ENCODE peak calls at places on chromosomes 4 and X, in four cellular contexts. J, U, Q and M are unnamed samples. For H3K4me1, the result is how much of the 10 kb centered on the place peaks cover.

GRCh38 chr4:108685036-108685686 is 34.8 kb downstream of the OSTC start:
- DNase-seq in J (no peak), U (no peak), Q (no peak), M (no peak)

GRCh38 chrX:11269006-11269405 is 24.2 kb upstream of the AMELX start:
- DNase-seq in J (no peak), U (no peak), Q (no peak), M (no peak)

GRCh38 chrX:9340619-9341304 is 124.1 kb upstream of the TBL1X start:
- DNase-seq in J (peak), U (no peak), Q (no peak), M (no peak)

GRCh38 chr4:94127707-94128328 is 79.8 kb upstream of the SMARCAD1 start:
- DNase-seq in J (no peak), U (no peak), Q (peak), M (no peak)

GRCh38 chr4:14022428-14022827 is 394.9 kb upstream of the BOD1L1 start:
- DNase-seq in J (no peak), U (no peak), Q (no peak), M (no peak)

GRCh38 chrX:103919336-103919682 is 43.1 kb upstream of the TMSB15B start:
- DNase-seq in J (no peak), U (no peak), Q (no peak), M (peak)

GRCh38 chrX:21778236-21778635 is 20.3 kb upstream of the SMPX start:
- DNase-seq in J (no peak), U (no peak), Q (no peak), M (no peak)

GRCh38 chr4:101910786-101911373 is 120.3 kb downstream of the BANK1 start:
- DNase-seq in J (no peak), U (no peak), Q (no peak), M (no peak)

GRCh38 chr4:87317527-87317926 is 5.2 kb downstream of the HSD17B13 start:
- DNase-seq in J (no peak), U (no peak), Q (no peak), M (peak)

GRCh38 chrX:134544614-134545255 is 84.8 kb downstream of the HPRT1 start:
- DNase-seq in J (no peak), U (no peak), Q (no peak), M (peak)

GRCh38 chrX:134545524-134545923 is 85.6 kb downstream of the HPRT1 start:
- DNase-seq in J (no peak), U (no peak), Q (no peak), M (peak)

GRCh38 chrX:134542485-134542884 is 82.5 kb downstream of the HPRT1 start:
- DNase-seq in J (no peak), U (no peak), Q (no peak), M (peak)

GRCh38 chrX:134543201-134543797 is 83.3 kb downstream of the HPRT1 start:
- DNase-seq in J (no peak), U (no peak), Q (no peak), M (peak)

GRCh38 chrX:134544189-134544588 is 84.2 kb downstream of the HPRT1 start:
- DNase-seq in J (no peak), U (no peak), Q (no peak), M (no peak)
- H3K27ac ChIP-seq in J (peak), U (no peak), Q (no peak), M (no peak)

GRCh38 chrX:150766351-150767044 is 73.3 kb downstream of the MTMR1 start:
- DNase-seq in J (no peak), U (no peak), Q (no peak), M (no peak)
- TF ChIP-seq CTCF in J (no peak), U (no peak), Q (peak), M (peak)

GRCh38 chr4:184282895-184283654 is 65.4 kb upstream of the ENPP6 start:
- DNase-seq in J (no peak), U (no peak), Q (no peak), M (no peak)
- H3K4me1 ChIP-seq in J (under half), U (under half), Q (under half), M (under half)

DNA sequence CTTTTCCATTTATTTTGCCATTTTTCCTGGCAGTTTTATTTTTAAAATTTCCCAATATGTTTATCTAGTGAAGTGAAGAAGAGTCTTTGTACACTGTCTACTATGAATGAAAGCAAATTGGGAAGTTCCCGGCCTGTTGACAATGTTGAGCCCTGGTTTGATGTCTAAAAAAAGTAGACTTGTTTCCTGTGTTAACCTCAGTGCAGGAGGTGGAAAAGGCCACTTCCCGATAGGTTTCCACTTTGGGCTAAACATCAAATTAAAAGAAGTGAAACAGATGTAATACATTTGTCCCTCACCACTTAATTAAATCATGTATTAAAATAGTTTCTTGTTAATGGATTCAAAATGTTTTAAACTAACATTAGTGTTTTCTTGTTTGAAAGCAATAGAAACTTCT is 30.0 kb downstream of the BBS12 start:
- DNase-seq in J (no peak), U (no peak), Q (no peak), M (no peak)
- H3K27ac ChIP-seq in J (peak), U (no peak), Q (no peak), M (no peak)

DNA sequence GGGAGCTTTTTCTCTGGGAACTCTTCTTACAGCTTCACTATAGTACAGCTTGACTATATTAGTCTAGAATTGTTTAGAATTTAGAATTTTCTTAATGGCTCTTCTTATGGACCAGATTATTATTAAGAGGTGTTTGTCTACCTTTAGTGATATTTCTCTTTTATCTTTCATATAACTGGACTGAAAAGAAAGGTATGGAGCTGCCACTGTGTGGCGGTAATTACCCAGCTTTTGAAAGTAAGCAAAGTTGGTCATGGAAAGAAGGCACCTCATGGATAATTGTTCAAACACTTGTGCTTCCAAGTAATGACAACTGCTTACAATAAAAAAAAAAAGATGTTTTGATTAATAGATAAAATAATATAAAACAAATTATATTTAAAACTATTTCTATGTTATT is 1112.5 kb downstream of the TECRL start:
- DNase-seq in J (no peak), U (no peak), Q (no peak), M (peak)
- TF ChIP-seq CTCF in J (no peak), U (peak), Q (no peak), M (peak)

DNA sequence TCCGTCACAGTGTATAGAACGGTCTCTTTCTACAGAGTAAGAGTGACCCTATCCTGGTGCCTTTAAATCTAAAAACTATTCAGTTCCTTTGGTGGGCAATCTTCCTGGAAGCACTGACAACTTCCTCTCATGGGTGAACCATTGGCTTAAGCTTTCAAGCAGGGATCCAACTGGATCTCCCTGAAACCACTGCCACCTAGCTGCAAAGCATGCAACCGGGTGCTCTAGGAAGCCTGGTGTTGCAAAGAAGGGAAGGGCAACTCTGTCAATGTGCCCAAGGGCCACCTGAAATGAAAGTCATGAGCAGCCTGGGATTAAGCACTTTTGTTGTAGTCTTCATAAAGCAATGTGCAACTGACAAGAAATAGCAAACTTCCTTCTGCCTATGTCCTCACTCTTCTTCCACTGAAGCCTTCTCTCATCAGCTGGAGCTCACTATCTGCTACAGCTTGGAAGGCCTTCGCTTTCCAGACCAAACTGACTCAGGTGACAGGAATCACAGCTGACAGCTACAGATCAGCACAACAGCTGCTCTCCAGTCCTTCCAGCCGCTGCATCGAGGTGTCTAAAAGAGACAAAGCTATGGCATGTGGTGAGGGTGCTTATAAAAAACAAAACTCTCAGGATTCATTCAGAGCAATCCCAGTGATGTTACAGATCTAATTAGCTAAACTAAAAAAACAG is 46.1 kb downstream of the SETD7 start:
- DNase-seq in J (no peak), U (no peak), Q (no peak), M (no peak)
- H3K4me1 ChIP-seq in J (under half), U (under half), Q (under half), M (under half)

GRCh38 chrX:151975228-151975593 is 735 bp upstream of the GABRE start:
- DNase-seq in J (no peak), U (no peak), Q (no peak), M (no peak)
- H3K27ac ChIP-seq in J (no peak), U (no peak), Q (no peak), M (no peak)

DNA sequence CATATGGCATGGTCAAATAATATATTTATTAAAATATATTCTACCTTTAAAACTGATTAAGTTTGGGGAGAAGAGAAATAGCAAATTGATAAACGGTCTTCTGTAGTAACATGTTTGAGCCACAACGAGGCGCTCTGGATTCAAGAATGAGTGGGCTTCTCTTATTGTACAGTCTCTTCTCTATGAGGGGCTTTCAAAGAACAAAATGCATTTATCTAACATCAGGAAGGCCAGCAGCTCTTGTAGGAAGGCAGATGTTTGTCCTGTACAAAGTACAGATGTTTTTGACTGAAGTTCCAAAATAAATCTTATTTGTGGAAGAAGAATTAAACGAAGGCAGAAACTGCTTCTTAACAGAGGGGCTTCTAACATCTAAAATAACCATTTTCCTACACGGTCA is 153.6 kb downstream of the RASL11B start:
- DNase-seq in J (peak), U (no peak), Q (peak), M (no peak)
- TF ChIP-seq CTCF in J (no peak), U (peak), Q (peak), M (peak)

DNA sequence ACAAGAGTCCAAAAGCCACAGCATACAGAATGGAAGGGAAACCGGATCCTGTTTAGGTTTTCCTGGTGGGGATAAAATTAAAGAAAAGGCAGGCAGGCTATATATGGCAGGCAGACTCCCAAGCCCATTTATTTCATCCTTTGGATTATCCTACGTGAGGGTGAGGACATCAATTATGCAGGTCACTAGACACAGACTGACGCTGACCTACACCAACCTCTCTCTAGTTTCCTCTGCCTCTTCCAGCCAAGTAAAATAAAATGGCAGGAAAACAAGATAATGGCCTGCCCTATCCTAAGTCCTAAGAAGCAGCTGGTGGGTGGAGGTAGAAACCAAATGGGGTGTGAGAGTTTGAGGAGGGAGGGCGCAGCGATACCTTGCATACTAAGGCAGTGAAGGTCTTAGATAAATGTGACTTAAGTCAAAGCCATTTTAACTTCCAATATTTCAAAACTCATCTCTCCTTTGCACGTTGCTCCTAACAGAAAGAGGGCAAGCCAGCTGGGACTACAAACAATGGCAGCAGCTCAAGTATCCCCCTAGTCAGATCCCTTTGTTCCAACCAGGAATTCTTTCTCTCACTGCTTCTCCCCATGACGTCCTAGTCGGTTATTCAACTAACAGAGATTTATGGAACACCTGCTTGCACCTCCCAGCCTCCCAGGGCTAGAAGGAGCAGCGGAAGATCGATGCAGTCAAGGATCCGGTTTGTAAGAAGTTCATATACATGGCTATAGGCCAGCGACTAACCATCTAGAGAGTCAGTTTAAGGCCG is 72.8 kb downstream of the IRF2 start:
- DNase-seq in J (no peak), U (no peak), Q (no peak), M (no peak)
- H3K4me1 ChIP-seq in J (under half), U (under half), Q (under half), M (under half)